ENCODE peak calls at places on chromosomes 6 and 20, in eight cellular contexts. L is H9, M is tibial nerve, S is Calu3, X is Peyer's patch, A is pancreas, R is neural progenitor cell, T is BE2C. B is an unnamed sample.

GRCh38 chr6:138206862-138207261 is 11.4 kb downstream of the PBOV1 start:
- DNase-seq in L (no peak), M (no peak), S (no peak), X (no peak), A (no peak), R (no peak), T (no peak), B (no peak)

GRCh38 chr20:1894951-1895673 is at the start of gene SIRPA:
- DNase-seq in L (peak; percentile 48), M (no peak), S (peak; percentile 28), X (peak; percentile 69), A (peak; percentile 82), R (peak; percentile 66), T (peak; percentile 54), B (peak; percentile 72)

GRCh38 chr6:88763160-88763559 is 200.3 kb downstream of the RNGTT start:
- DNase-seq in L (no peak), M (no peak), S (no peak), X (no peak), A (no peak), R (no peak), T (no peak), B (no peak)

GRCh38 chr6:166304106-166304505 is 4.1 kb downstream of the PRR18 start:
- DNase-seq in L (peak; percentile 53), M (no peak), S (no peak), X (no peak), A (no peak), R (no peak), T (no peak), B (no peak)

GRCh38 chr20:25042531-25043498 is 15.1 kb downstream of the ACSS1 start:
- DNase-seq in L (no peak), M (no peak), S (no peak), X (peak; percentile 76), A (peak; percentile 52), R (no peak), T (no peak), B (peak; percentile 91)

GRCh38 chr6:109349419-109349987 is 32.8 kb downstream of the CD164 start:
- DNase-seq in L (no peak), M (no peak), S (peak; percentile 64), X (peak; percentile 66), A (no peak), R (no peak), T (peak; percentile 21), B (no peak)

GRCh38 chr20:40892642-40893041 is 136.0 kb upstream of the TOP1 start:
- DNase-seq in L (no peak), M (no peak), S (no peak), X (no peak), A (no peak), R (no peak), T (no peak), B (no peak)

GRCh38 chr6:142562865-142563264 is 261.1 kb downstream of the ADGRG6 start:
- DNase-seq in L (no peak), M (no peak), S (no peak), X (no peak), A (no peak), R (no peak), T (no peak), B (no peak)

GRCh38 chr20:54194724-54195438 is 13.0 kb upstream of the PFDN4 start:
- DNase-seq in L (no peak), M (no peak), S (peak; percentile 51), X (no peak), A (no peak), R (no peak), T (no peak), B (no peak)

GRCh38 chr20:34680586-34680985 is 3.7 kb upstream of the PIGU start:
- DNase-seq in L (no peak), M (no peak), S (no peak), X (no peak), A (no peak), R (no peak), T (no peak), B (no peak)

GRCh38 chr6:114096553-114097172 is 125.7 kb upstream of the HDAC2 start:
- DNase-seq in L (no peak), M (no peak), S (peak; percentile 21), X (no peak), A (no peak), R (peak; percentile 76), T (peak; percentile 43), B (no peak)

GRCh38 chr6:34514593-34515472 is 41.3 kb downstream of the SPDEF start:
- DNase-seq in L (peak; percentile 71), M (no peak), S (no peak), X (peak; percentile 37), A (no peak), R (peak; percentile 92), T (peak; percentile 64), B (peak; percentile 58)

GRCh38 chr6:41939848-41940758 is 1.5 kb downstream of the CCND3 start:
- DNase-seq in L (peak; percentile 54), M (no peak), S (peak; percentile 29), X (peak; percentile 72), A (no peak), R (peak; percentile 52), T (no peak), B (no peak)

GRCh38 chr6:3737149-3737830 is 14.2 kb downstream of the PXDC1 start:
- DNase-seq in L (no peak), M (no peak), S (no peak), X (no peak), A (peak; percentile 45), R (no peak), T (no peak), B (no peak)

GRCh38 chr20:19806806-19807691 is 49.0 kb downstream of the RIN2 start:
- DNase-seq in L (no peak), M (no peak), S (no peak), X (no peak), A (no peak), R (no peak), T (no peak), B (no peak)

GRCh38 chr6:159505140-159505922 is 187.7 kb downstream of the SOD2 start:
- DNase-seq in L (no peak), M (peak; percentile 22), S (no peak), X (no peak), A (peak; percentile 46), R (no peak), T (no peak), B (peak; percentile 60)

GRCh38 chr6:7129784-7130569 is 22.2 kb downstream of the RREB1 start:
- DNase-seq in L (no peak), M (no peak), S (no peak), X (no peak), A (peak; percentile 84), R (no peak), T (no peak), B (peak; percentile 74)

GRCh38 chr20:37567671-37568588 is 40.3 kb upstream of the BLCAP start:
- DNase-seq in L (no peak), M (no peak), S (no peak), X (no peak), A (no peak), R (peak; percentile 28), T (no peak), B (no peak)

GRCh38 chr6:8558953-8559352 is 123.6 kb upstream of the SLC35B3 start:
- DNase-seq in L (no peak), M (no peak), S (no peak), X (no peak), A (no peak), R (no peak), T (no peak), B (no peak)

GRCh38 chr20:45118028-45118427 is 3.1 kb upstream of the WFDC5 start:
- DNase-seq in L (no peak), M (no peak), S (no peak), X (no peak), A (no peak), R (no peak), T (no peak), B (no peak)
- TF ChIP-seq CTCF in L (peak; percentile 22), M (no peak), S (no peak), X (no peak), A (no peak), R (no peak), T (no peak), B (no peak)

GRCh38 chr20:61284752-61285151 is 32.7 kb downstream of the CDH4 start:
- DNase-seq in L (no peak), M (no peak), S (no peak), X (no peak), A (no peak), R (no peak), T (no peak), B (no peak)

GRCh38 chr20:61278296-61278695 is 26.2 kb downstream of the CDH4 start:
- DNase-seq in L (no peak), M (no peak), S (no peak), X (no peak), A (no peak), R (no peak), T (no peak), B (no peak)

GRCh38 chr20:61279621-61280150 is 27.6 kb downstream of the CDH4 start:
- DNase-seq in L (no peak), M (no peak), S (no peak), X (no peak), A (no peak), R (no peak), T (no peak), B (no peak)

GRCh38 chr20:61281286-61281795 is 29.3 kb downstream of the CDH4 start:
- DNase-seq in L (no peak), M (no peak), S (no peak), X (no peak), A (no peak), R (no peak), T (no peak), B (no peak)

DNA sequence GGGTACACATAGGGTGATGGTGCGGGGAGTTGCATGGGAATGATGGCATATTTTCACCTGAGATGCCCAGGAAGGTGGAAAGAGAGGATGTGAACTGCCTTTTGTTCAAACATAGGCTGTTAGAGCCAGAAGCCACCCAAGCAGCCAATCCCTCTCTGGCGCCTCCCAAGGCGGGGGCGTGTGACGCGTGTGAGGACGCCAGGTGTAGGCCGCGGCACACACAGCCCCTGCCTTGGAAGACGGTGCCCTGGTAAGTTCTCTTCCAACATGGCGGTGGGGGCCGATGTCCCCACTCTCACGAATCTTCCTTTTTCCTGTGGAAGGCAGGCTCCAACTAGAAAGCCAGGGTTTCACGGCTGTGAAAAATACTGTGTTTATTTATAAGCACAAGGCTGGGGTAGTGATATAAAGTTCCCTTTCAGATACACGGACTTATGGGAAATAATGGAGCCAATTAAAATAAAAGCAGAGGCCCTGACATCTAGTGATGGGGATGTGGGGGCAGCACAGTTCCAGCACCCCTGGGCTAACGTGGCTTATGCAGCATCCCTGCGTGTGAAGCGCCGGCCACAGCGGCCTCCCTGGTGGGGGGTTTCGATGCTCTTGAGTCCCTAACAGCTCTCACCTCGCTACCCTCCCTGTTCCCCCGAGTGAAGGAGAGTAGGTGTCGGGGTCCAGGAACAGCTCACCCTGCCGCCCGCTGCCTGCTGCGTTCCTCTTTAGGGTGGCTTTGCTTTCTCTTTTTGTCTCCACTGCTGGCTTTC is 28.3 kb downstream of the CDH4 start:
- DNase-seq in L (no peak), M (no peak), S (no peak), X (no peak), A (no peak), R (no peak), T (no peak), B (no peak)
- TF ChIP-seq CTCF in L (peak; percentile 34), M (no peak), S (no peak), X (no peak), A (no peak), R (no peak), T (no peak), B (no peak)

GRCh38 chr6:148934956-148935355 is 188.1 kb downstream of the UST start:
- DNase-seq in L (no peak), M (no peak), S (no peak), X (no peak), A (no peak), R (no peak), T (no peak), B (no peak)
- TF ChIP-seq CTCF in L (no peak), M (no peak), S (no peak), X (no peak), A (no peak), R (no peak), T (no peak), B (no peak)

GRCh38 chr6:111873178-111874029 is at the start of gene FYN:
- DNase-seq in L (peak; percentile 99), M (peak; percentile 98), S (peak; percentile 99), X (peak; percentile 94), A (peak; percentile 97), R (peak; percentile 99), T (peak; percentile 99), B (peak; percentile 99)
- TF ChIP-seq CTCF in L (peak; percentile 54), M (peak; percentile 43), S (no peak), X (no peak), A (peak; percentile 32), R (peak; percentile 48), T (peak; percentile 18), B (peak; percentile 41)

B was measured in upper lobe of right lung.